ENCODE peak calls at places on chromosomes 13 and 19, in seven cellular contexts. L, W, J, S, R, F and B are unnamed samples.

GRCh38 chr19:39515551-39516191 is 732 bp downstream of the SELENOV start:
- DNase-seq in W (no peak), S (peak; percentile 88), L (peak; percentile 95), J (no peak), F (peak; percentile 29), R (no peak), B (no peak)

GRCh38 chr13:39132286-39132685 is 94.0 kb downstream of the NHLRC3 start:
- DNase-seq in W (no peak), J (peak; percentile 2), F (no peak), R (no peak), S (no peak), L (no peak), B (no peak)

GRCh38 chr13:45370922-45371406 is 30.0 kb upstream of the TPT1 start:
- DNase-seq in J (peak; percentile 84), R (peak; percentile 33), F (peak; percentile 65), W (peak; percentile 90), S (peak; percentile 90), L (peak; percentile 93), B (peak; percentile 34)

GRCh38 chr19:16893686-16893990 is 4.8 kb downstream of the F2RL3 start:
- DNase-seq in S (no peak), J (no peak), W (no peak), R (no peak), L (no peak), F (no peak), B (no peak)

GRCh38 chr19:19528721-19529490 is at the start of gene YJEFN3:
- DNase-seq in R (no peak), F (no peak), W (peak; percentile 91), J (no peak), L (peak; percentile 86), S (peak; percentile 79), B (peak; percentile 98)

GRCh38 chr13:28163587-28163986 is 25.2 kb downstream of the PAN3 start:
- DNase-seq in F (no peak), J (no peak), L (no peak), S (no peak), W (no peak), R (no peak), B (no peak)

GRCh38 chr13:36163303-36163702 is 32.1 kb upstream of the DCLK1 start:
- DNase-seq in S (no peak), W (no peak), F (no peak), R (no peak), L (no peak), J (no peak), B (no peak)

GRCh38 chr19:55622242-55622969 is 2.0 kb downstream of the ZNF784 start:
- DNase-seq in F (no peak), S (no peak), W (no peak), L (no peak), R (no peak), J (no peak), B (no peak)

GRCh38 chr13:32659736-32660135 is 73.5 kb downstream of the PDS5B start:
- DNase-seq in S (no peak), R (no peak), F (no peak), J (no peak), W (no peak), L (no peak), B (no peak)

GRCh38 chr13:113802761-113803160 is 43.7 kb downstream of the TMEM255B start:
- DNase-seq in S (peak; percentile 62), W (no peak), L (peak; percentile 43), J (no peak), F (no peak), R (no peak), B (no peak)

GRCh38 chr19:45528744-45529453 is 21.6 kb downstream of the VASP start:
- DNase-seq in J (no peak), W (peak; percentile 95), R (no peak), F (peak; percentile 49), L (peak; percentile 97), S (peak; percentile 91), B (no peak)

GRCh38 chr13:75787249-75787940 is 151.3 kb downstream of the LMO7 start:
- DNase-seq in S (no peak), F (no peak), L (no peak), W (no peak), J (peak; percentile 69), R (no peak), B (no peak)

GRCh38 chr19:56076413-56076998 is 44.6 kb downstream of the ZNF787 start:
- DNase-seq in L (peak; percentile 77), R (no peak), J (peak; percentile 46), F (peak; percentile 59), S (peak; percentile 74), W (no peak), B (peak; percentile 74)

GRCh38 chr19:47130120-47130588 is 481 bp upstream of the SAE1 start:
- DNase-seq in R (no peak), S (no peak), F (no peak), L (no peak), W (no peak), J (no peak), B (no peak)

GRCh38 chr19:3450796-3451411 is 29.4 kb downstream of the SMIM24 start:
- DNase-seq in F (no peak), J (peak; percentile 98), W (no peak), S (no peak), R (no peak), L (no peak), B (no peak)

GRCh38 chr19:53037101-53038097 is 7.1 kb upstream of the ERVV-2 start:
- DNase-seq in S (peak; percentile 76), W (peak; percentile 58), R (no peak), J (peak; percentile 58), L (peak; percentile 87), F (peak; percentile 37), B (peak; percentile 85)

GRCh38 chr19:3949997-3950859 is 17.4 kb downstream of the NMRK2 start:
- DNase-seq in S (no peak), R (no peak), J (no peak), W (no peak), L (no peak), F (no peak), B (no peak)

GRCh38 chr13:74024856-74025255 is 109.3 kb downstream of the KLF12 start:
- DNase-seq in J (no peak), F (no peak), L (no peak), R (no peak), S (no peak), W (no peak), B (no peak)

GRCh38 chr19:18603958-18604819 is 2.4 kb downstream of the CRLF1 start:
- DNase-seq in W (no peak), F (no peak), J (no peak), R (no peak), L (peak; percentile 59), S (no peak), B (peak; percentile 46)

GRCh38 chr19:10332965-10333757 is at the start of gene RAVER1:
- DNase-seq in J (peak; percentile 96), R (peak; percentile 97), S (peak; percentile 98), F (peak; percentile 94), W (peak; percentile 97), L (peak; percentile 99), B (peak; percentile 99)

GRCh38 chr19:4620675-4621074 is 18.6 kb upstream of the TNFAIP8L1 start:
- DNase-seq in S (no peak), R (no peak), J (no peak), W (no peak), L (no peak), F (no peak), B (no peak)

GRCh38 chr19:5838437-5839311 is 828 bp downstream of the FUT6 start:
- DNase-seq in S (no peak), R (no peak), W (no peak), L (no peak), J (no peak), F (no peak), B (peak; percentile 28)

GRCh38 chr13:114034481-114034891 is 60.6 kb upstream of the C13orf46 start:
- DNase-seq in R (no peak), W (no peak), S (no peak), J (no peak), F (no peak), L (no peak), B (no peak)

GRCh38 chr19:29564574-29565005 is 38.8 kb downstream of the VSTM2B start:
- DNase-seq in J (no peak), R (no peak), F (no peak), W (no peak), S (no peak), L (no peak), B (no peak)

GRCh38 chr13:20831933-20832332 is 58.2 kb upstream of the EEF1AKMT1 start:
- DNase-seq in S (no peak), R (no peak), W (no peak), F (no peak), L (no peak), J (no peak), B (no peak)

GRCh38 chr13:88014527-88014926 is 343.4 kb downstream of the SLITRK5 start:
- DNase-seq in S (no peak), W (no peak), F (no peak), R (no peak), L (no peak), J (no peak), B (no peak)

GRCh38 chr19:44876930-44877530 is 14.0 kb upstream of the TOMM40 start:
- DNase-seq in W (no peak), J (no peak), F (no peak), R (no peak), L (no peak), S (no peak), B (no peak)

GRCh38 chr19:48556163-48556562 is 4.2 kb downstream of the SULT2B1 start:
- DNase-seq in S (no peak), L (peak; percentile 65), J (peak; percentile 37), W (peak; percentile 84), F (no peak), R (no peak), B (no peak)

GRCh38 chr19:14031719-14032480 is at the start of gene IL27RA:
- DNase-seq in W (peak; percentile 77), R (peak; percentile 67), S (peak; percentile 80), F (peak; percentile 39), L (peak; percentile 80), J (peak; percentile 28), B (peak; percentile 87)

GRCh38 chr19:39166571-39167391 is 30.0 kb upstream of the NCCRP1 start:
- DNase-seq in J (no peak), S (peak; percentile 31), R (no peak), L (no peak), F (no peak), W (no peak), B (peak; percentile 92)

GRCh38 chr13:81738364-81738763 is 1397.4 kb upstream of the SPRY2 start:
- DNase-seq in W (no peak), R (no peak), J (no peak), F (no peak), S (no peak), L (no peak), B (no peak)

GRCh38 chr13:44108345-44108858 is 228.7 kb downstream of the LACC1 start:
- DNase-seq in J (no peak), W (no peak), F (no peak), S (no peak), R (no peak), L (no peak), B (no peak)

GRCh38 chr19:32816555-32817099 is 52.9 kb downstream of the SLC7A9 start:
- DNase-seq in J (no peak), W (peak; percentile 53), F (no peak), S (peak; percentile 26), R (no peak), L (peak; percentile 67), B (no peak)

GRCh38 chr19:40419780-40420179 is 6.0 kb downstream of the SERTAD1 start:
- DNase-seq in F (no peak), R (no peak), L (no peak), S (no peak), J (no peak), W (no peak), B (no peak)

GRCh38 chr19:771332-771785 is 20.4 kb downstream of the MISP start:
- DNase-seq in W (peak; percentile 64), R (no peak), J (peak; percentile 52), S (no peak), L (peak; percentile 62), F (no peak), B (peak; percentile 80)

GRCh38 chr19:418761-419632 is 10.1 kb upstream of the C2CD4C start:
- DNase-seq in W (no peak), L (no peak), R (no peak), S (no peak), J (no peak), F (no peak), B (no peak)